ENCODE peak calls at places on chromosomes 4 and X, in nine cellular contexts. One of them, this sample, is unnamed.

GRCh38 chr4:114136067-114136466 is 156.6 kb upstream of the ARSJ start:
- DNase-seq in ovary: no peak
- DNase-seq in uterus: no peak
- DNase-seq in IMR-90: peak
- DNase-seq in heart left ventricle: no peak
- DNase-seq in tibial nerve: no peak
- DNase-seq in suprapubic skin: no peak
- DNase-seq in lower leg skin: no peak
- DNase-seq in right lobe of liver: no peak
- DNase-seq in this sample: no peak

GRCh38 chr4:175453456-175453855 is 358.6 kb downstream of the GPM6A start:
- DNase-seq in ovary: no peak
- DNase-seq in uterus: no peak
- DNase-seq in IMR-90: no peak
- DNase-seq in heart left ventricle: no peak
- DNase-seq in tibial nerve: no peak
- DNase-seq in suprapubic skin: no peak
- DNase-seq in lower leg skin: no peak
- DNase-seq in right lobe of liver: no peak
- DNase-seq in this sample: no peak

GRCh38 chr4:3411676-3412075 is 30.1 kb upstream of the HGFAC start:
- DNase-seq in ovary: peak
- DNase-seq in uterus: no peak
- DNase-seq in IMR-90: no peak
- DNase-seq in heart left ventricle: peak
- DNase-seq in tibial nerve: peak
- DNase-seq in suprapubic skin: peak
- DNase-seq in lower leg skin: peak
- DNase-seq in right lobe of liver: peak
- DNase-seq in this sample: no peak

GRCh38 chr4:44629280-44629866 is 22.1 kb downstream of the YIPF7 start:
- DNase-seq in ovary: no peak
- DNase-seq in uterus: no peak
- DNase-seq in IMR-90: peak
- DNase-seq in heart left ventricle: no peak
- DNase-seq in tibial nerve: no peak
- DNase-seq in suprapubic skin: no peak
- DNase-seq in lower leg skin: no peak
- DNase-seq in right lobe of liver: no peak
- DNase-seq in this sample: peak

GRCh38 chr4:39976945-39977488 is 694 bp downstream of the PDS5A start:
- DNase-seq in ovary: peak
- DNase-seq in uterus: peak
- DNase-seq in IMR-90: no peak
- DNase-seq in heart left ventricle: no peak
- DNase-seq in tibial nerve: peak
- DNase-seq in suprapubic skin: no peak
- DNase-seq in lower leg skin: peak
- DNase-seq in right lobe of liver: peak
- DNase-seq in this sample: peak

GRCh38 chrX:104113237-104113965 is 1.1 kb downstream of the ZCCHC18 start:
- DNase-seq in ovary: peak
- DNase-seq in uterus: peak
- DNase-seq in IMR-90: peak
- DNase-seq in heart left ventricle: peak
- DNase-seq in tibial nerve: peak
- DNase-seq in suprapubic skin: no peak
- DNase-seq in lower leg skin: no peak
- DNase-seq in right lobe of liver: peak
- DNase-seq in this sample: peak

GRCh38 chr4:87530868-87531267 is 1.7 kb upstream of the SPARCL1 start:
- DNase-seq in ovary: peak
- DNase-seq in uterus: peak
- DNase-seq in IMR-90: peak
- DNase-seq in heart left ventricle: peak
- DNase-seq in tibial nerve: peak
- DNase-seq in suprapubic skin: peak
- DNase-seq in lower leg skin: peak
- DNase-seq in right lobe of liver: no peak
- DNase-seq in this sample: no peak

GRCh38 chr4:23476514-23477090 is 413.2 kb downstream of the PPARGC1A start:
- DNase-seq in ovary: no peak
- DNase-seq in uterus: no peak
- DNase-seq in IMR-90: no peak
- DNase-seq in heart left ventricle: no peak
- DNase-seq in tibial nerve: no peak
- DNase-seq in suprapubic skin: no peak
- DNase-seq in lower leg skin: no peak
- DNase-seq in right lobe of liver: no peak
- DNase-seq in this sample: no peak

GRCh38 chr4:8515316-8516060 is 64.7 kb upstream of the GPR78 start:
- DNase-seq in ovary: no peak
- DNase-seq in uterus: no peak
- DNase-seq in IMR-90: peak
- DNase-seq in heart left ventricle: peak
- DNase-seq in tibial nerve: no peak
- DNase-seq in suprapubic skin: no peak
- DNase-seq in lower leg skin: no peak
- DNase-seq in right lobe of liver: no peak
- DNase-seq in this sample: peak

GRCh38 chrX:11321986-11322385 is 28.8 kb downstream of the AMELX start:
- DNase-seq in ovary: no peak
- DNase-seq in uterus: no peak
- DNase-seq in IMR-90: no peak
- DNase-seq in heart left ventricle: no peak
- DNase-seq in tibial nerve: no peak
- DNase-seq in suprapubic skin: no peak
- DNase-seq in lower leg skin: no peak
- DNase-seq in right lobe of liver: no peak
- DNase-seq in this sample: no peak

DNA sequence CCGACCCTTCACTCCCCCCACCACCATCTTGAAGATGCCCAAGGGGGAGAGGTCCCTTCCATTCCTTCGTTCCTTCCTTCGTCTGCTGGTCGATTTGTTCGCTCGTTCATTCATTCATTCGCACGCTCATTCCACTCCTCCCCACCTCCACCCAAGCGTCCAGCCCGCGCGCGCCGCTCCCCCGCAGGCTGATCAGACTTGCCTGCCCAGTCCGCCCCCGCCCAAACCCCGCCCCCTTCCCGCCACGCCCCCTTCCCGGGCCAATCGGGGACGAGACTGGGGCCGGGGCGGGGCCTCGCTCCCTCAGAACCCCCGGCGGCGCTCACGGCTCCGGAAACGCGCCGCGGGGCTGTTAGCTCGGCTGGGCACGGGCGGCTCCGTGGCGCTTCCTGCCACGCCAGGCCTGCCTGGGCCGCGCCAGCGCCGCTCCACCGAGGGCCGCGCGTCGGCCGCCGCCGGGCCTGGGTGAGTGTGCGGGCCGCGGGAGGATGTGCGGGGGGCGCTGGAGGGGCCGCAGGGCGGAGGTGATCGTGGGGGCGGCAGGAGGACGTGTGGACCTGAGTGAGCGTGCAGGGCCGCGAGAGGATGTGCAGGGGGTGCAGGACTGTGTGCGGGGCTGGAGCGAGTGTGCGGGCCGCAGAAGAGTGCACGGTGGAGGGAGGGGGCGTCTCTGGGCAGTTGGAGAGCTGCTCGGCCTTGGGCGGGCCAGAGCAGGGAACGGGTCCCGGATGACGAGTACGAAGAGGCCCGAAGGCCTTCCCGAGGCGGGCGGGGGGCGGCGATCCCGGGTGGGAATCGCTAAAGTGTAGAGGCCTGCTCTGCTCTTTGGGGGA is at the start of gene ZNF275:
- DNase-seq in ovary: peak
- DNase-seq in uterus: peak
- DNase-seq in IMR-90: peak
- DNase-seq in heart left ventricle: peak
- DNase-seq in tibial nerve: peak
- DNase-seq in suprapubic skin: peak
- DNase-seq in lower leg skin: peak
- DNase-seq in right lobe of liver: peak
- DNase-seq in this sample: peak
- TF ChIP-seq POLR2A in ovary: peak
- TF ChIP-seq POLR2A in uterus: peak
- TF ChIP-seq POLR2A in IMR-90: peak
- TF ChIP-seq POLR2A in heart left ventricle: peak
- TF ChIP-seq POLR2A in tibial nerve: no peak
- TF ChIP-seq POLR2A in suprapubic skin: peak
- TF ChIP-seq POLR2A in lower leg skin: no peak
- TF ChIP-seq POLR2A in right lobe of liver: peak
- TF ChIP-seq POLR2A in this sample: peak

DNA sequence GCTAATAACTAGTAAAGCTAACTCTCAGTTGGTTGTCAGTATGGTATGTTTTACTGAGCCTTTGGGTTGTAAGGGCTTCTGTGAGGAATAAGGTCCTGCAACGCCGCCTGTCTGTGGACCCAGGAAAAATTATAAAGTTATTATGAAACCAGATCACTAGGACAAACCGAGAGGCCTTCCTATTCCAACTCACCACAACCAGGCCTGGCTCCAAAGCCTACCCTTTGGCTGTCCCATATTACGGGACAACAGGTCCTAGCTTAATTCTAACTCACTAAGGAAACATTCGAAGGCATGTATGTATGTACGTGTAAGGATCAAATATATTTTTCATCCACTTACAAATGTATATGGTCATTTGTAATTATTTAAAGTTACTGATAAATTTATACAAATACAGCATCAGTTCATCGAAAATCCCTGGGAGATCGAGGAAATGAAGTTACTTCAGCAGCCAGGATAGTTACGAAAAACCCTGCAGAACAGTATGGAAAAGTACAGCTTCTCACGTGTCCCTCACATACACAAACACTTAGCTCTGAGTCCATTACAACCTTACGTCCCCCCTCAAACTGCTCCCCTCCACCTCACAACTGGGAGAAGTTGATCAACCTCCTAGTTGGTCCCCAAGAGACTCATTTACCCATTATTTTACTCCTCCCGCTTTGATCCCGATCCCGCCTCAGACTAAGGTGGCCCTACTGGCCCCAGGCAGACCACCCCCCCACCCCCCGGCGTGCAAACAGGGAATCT is 1.2 kb downstream of the ANKRD17 start:
- DNase-seq in ovary: peak
- DNase-seq in uterus: peak
- DNase-seq in IMR-90: peak
- DNase-seq in heart left ventricle: peak
- DNase-seq in tibial nerve: peak
- DNase-seq in suprapubic skin: peak
- DNase-seq in lower leg skin: peak
- DNase-seq in right lobe of liver: peak
- DNase-seq in this sample: no peak
- TF ChIP-seq POLR2A in ovary: peak
- TF ChIP-seq POLR2A in uterus: no peak
- TF ChIP-seq POLR2A in IMR-90: no peak
- TF ChIP-seq POLR2A in heart left ventricle: no peak
- TF ChIP-seq POLR2A in tibial nerve: no peak
- TF ChIP-seq POLR2A in suprapubic skin: no peak
- TF ChIP-seq POLR2A in lower leg skin: no peak
- TF ChIP-seq POLR2A in right lobe of liver: peak
- TF ChIP-seq POLR2A in this sample: no peak

DNA sequence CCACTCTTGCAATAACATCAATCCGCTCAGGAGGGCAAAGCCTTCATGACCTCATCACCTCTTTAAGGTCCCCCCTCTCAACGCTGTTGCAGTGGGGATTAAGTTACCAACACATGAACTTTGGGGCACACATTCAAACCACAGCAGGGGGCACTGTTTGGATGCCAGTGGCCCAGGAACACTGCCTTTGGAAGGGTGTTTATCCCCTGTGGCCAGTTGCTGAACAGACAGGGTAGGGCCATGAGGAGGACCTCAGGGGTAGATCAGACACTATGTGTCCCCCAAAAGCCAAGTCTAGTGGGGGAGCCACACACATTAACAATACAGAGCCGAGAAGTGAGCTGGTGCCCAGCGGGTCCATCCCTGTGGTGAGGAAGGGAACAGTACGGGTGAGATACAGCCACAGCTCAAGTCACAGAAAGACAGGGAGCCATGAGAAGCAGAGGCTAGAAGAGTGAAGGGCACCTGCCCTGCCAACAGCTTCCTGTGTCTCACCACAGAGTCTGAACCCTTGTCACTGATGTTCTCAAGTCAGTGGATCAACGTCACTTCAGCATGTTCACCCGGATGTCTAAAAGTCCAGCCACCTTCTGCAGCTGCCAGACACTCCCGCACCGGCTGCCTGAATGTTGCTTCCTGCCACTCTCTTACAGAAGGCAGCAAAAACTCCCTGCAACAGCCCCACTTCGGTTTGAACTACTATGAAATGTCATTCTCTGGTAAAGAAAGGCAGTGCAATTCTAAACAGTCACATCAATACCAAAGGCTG is 19.9 kb upstream of the MXD4 start:
- DNase-seq in ovary: no peak
- DNase-seq in uterus: no peak
- DNase-seq in IMR-90: no peak
- DNase-seq in heart left ventricle: peak
- DNase-seq in tibial nerve: no peak
- DNase-seq in suprapubic skin: no peak
- DNase-seq in lower leg skin: no peak
- DNase-seq in right lobe of liver: peak
- DNase-seq in this sample: no peak
- TF ChIP-seq POLR2A in ovary: no peak
- TF ChIP-seq POLR2A in uterus: no peak
- TF ChIP-seq POLR2A in IMR-90: no peak
- TF ChIP-seq POLR2A in heart left ventricle: no peak
- TF ChIP-seq POLR2A in tibial nerve: no peak
- TF ChIP-seq POLR2A in suprapubic skin: no peak
- TF ChIP-seq POLR2A in lower leg skin: no peak
- TF ChIP-seq POLR2A in right lobe of liver: no peak
- TF ChIP-seq POLR2A in this sample: no peak

GRCh38 chrX:41332005-41332404 is 2.0 kb upstream of the DDX3X start:
- DNase-seq in ovary: no peak
- DNase-seq in uterus: no peak
- DNase-seq in IMR-90: no peak
- DNase-seq in heart left ventricle: no peak
- DNase-seq in tibial nerve: no peak
- DNase-seq in suprapubic skin: no peak
- DNase-seq in lower leg skin: no peak
- DNase-seq in right lobe of liver: no peak
- DNase-seq in this sample: no peak

GRCh38 chrX:41333994-41334865 is at the start of gene DDX3X:
- DNase-seq in ovary: peak
- DNase-seq in uterus: peak
- DNase-seq in IMR-90: peak
- DNase-seq in heart left ventricle: peak
- DNase-seq in tibial nerve: peak
- DNase-seq in suprapubic skin: peak
- DNase-seq in lower leg skin: peak
- DNase-seq in right lobe of liver: peak
- DNase-seq in this sample: no peak

GRCh38 chrX:41333744-41333993 is 293 bp upstream of the DDX3X start:
- DNase-seq in ovary: no peak
- DNase-seq in uterus: peak
- DNase-seq in IMR-90: peak
- DNase-seq in heart left ventricle: no peak
- DNase-seq in tibial nerve: peak
- DNase-seq in suprapubic skin: peak
- DNase-seq in lower leg skin: no peak
- DNase-seq in right lobe of liver: no peak
- DNase-seq in this sample: no peak

GRCh38 chrX:41332408-41332987 is 1.5 kb upstream of the DDX3X start:
- DNase-seq in ovary: no peak
- DNase-seq in uterus: peak
- DNase-seq in IMR-90: peak
- DNase-seq in heart left ventricle: no peak
- DNase-seq in tibial nerve: no peak
- DNase-seq in suprapubic skin: no peak
- DNase-seq in lower leg skin: peak
- DNase-seq in right lobe of liver: no peak
- DNase-seq in this sample: no peak

GRCh38 chrX:41332988-41333743 is 796 bp upstream of the DDX3X start:
- DNase-seq in ovary: peak
- DNase-seq in uterus: peak
- DNase-seq in IMR-90: peak
- DNase-seq in heart left ventricle: peak
- DNase-seq in tibial nerve: peak
- DNase-seq in suprapubic skin: peak
- DNase-seq in lower leg skin: peak
- DNase-seq in right lobe of liver: peak
- DNase-seq in this sample: no peak
- TF ChIP-seq POLR2A in ovary: peak
- TF ChIP-seq POLR2A in uterus: peak
- TF ChIP-seq POLR2A in IMR-90: no peak
- TF ChIP-seq POLR2A in heart left ventricle: peak
- TF ChIP-seq POLR2A in tibial nerve: no peak
- TF ChIP-seq POLR2A in suprapubic skin: peak
- TF ChIP-seq POLR2A in lower leg skin: no peak
- TF ChIP-seq POLR2A in right lobe of liver: peak
- TF ChIP-seq POLR2A in this sample: peak